ENCODE peak calls at places on chromosomes 7 and 10, in seven cellular contexts. I is IMR-90, G is tibial nerve, X is HepG2, P is upper lobe of left lung, H is adrenal gland, F is GM12878. Z is an unnamed sample. For H3K4me1, the result is how much of the 10 kb centered on the place peaks cover.

GRCh38 chr7:22240904-22241571 is 115.9 kb downstream of the RAPGEF5 start:
- DNase-seq in I (no peak), P (no peak), H (no peak), X (peak), F (no peak), G (no peak), Z (no peak)

GRCh38 chr10:21528452-21529235 is 3.2 kb upstream of the SKIDA1 start:
- DNase-seq in P (no peak), F (no peak), H (no peak), X (no peak), G (no peak), I (no peak), Z (no peak)

GRCh38 chr10:131724891-131725735 is 175.7 kb upstream of the PPP2R2D start:
- DNase-seq in H (no peak), P (no peak), X (no peak), F (no peak), G (no peak), I (no peak), Z (no peak)

GRCh38 chr7:137998250-137998649 is 3.6 kb downstream of the CREB3L2 start:
- DNase-seq in F (no peak), I (peak), P (no peak), H (no peak), G (no peak), X (no peak), Z (no peak)

GRCh38 chr10:7121154-7121797 is 289.6 kb downstream of the SFMBT2 start:
- DNase-seq in F (no peak), H (peak), P (peak), I (peak), X (peak), G (peak), Z (peak)

GRCh38 chr7:136555933-136556332 is 312.5 kb upstream of the CHRM2 start:
- DNase-seq in F (no peak), H (no peak), P (no peak), I (no peak), G (no peak), X (no peak), Z (no peak)

GRCh38 chr10:123568751-123569150 is 97.4 kb upstream of the GPR26 start:
- DNase-seq in X (no peak), G (no peak), I (no peak), F (no peak), H (no peak), P (no peak), Z (no peak)

GRCh38 chr10:130236711-130237110 is 100.5 kb downstream of the GLRX3 start:
- DNase-seq in P (peak), X (no peak), I (no peak), H (no peak), G (no peak), F (no peak), Z (no peak)

GRCh38 chr7:46786221-46786951 is 795.5 kb downstream of the TNS3 start:
- DNase-seq in I (peak), F (no peak), G (no peak), H (no peak), X (no peak), P (no peak), Z (no peak)

GRCh38 chr10:87557409-87557808 is 52.7 kb downstream of the MINPP1 start:
- DNase-seq in F (no peak), G (no peak), H (no peak), I (no peak), P (no peak), X (no peak), Z (no peak)

GRCh38 chr7:132646064-132646463 is 69.8 kb upstream of the PLXNA4 start:
- DNase-seq in P (no peak), F (no peak), X (no peak), H (no peak), I (no peak), G (no peak), Z (no peak)

GRCh38 chr7:81710751-81711150 is 59.1 kb downstream of the HGF start:
- DNase-seq in F (no peak), X (no peak), I (no peak), P (no peak), G (no peak), H (no peak), Z (no peak)

GRCh38 chr7:11726251-11727155 is 105.5 kb downstream of the THSD7A start:
- DNase-seq in P (no peak), H (no peak), X (no peak), I (peak), G (peak), F (no peak), Z (no peak)

GRCh38 chr7:106717997-106718871 is 57.3 kb upstream of the CCDC71L start:
- DNase-seq in P (peak), X (peak), I (peak), H (peak), F (peak), G (peak), Z (no peak)

GRCh38 chr10:132798876-132799275 is 12.9 kb upstream of the NKX6-2 start:
- DNase-seq in X (no peak), F (no peak), G (no peak), P (no peak), H (no peak), I (no peak), Z (no peak)

GRCh38 chr10:129921065-129921670 is 42.9 kb downstream of the EBF3 start:
- DNase-seq in I (no peak), G (no peak), F (no peak), X (no peak), P (no peak), H (no peak), Z (no peak)

GRCh38 chr10:86349474-86349873 is 17.1 kb downstream of the GRID1 start:
- DNase-seq in G (no peak), I (no peak), P (no peak), X (peak), H (no peak), F (no peak), Z (no peak)

GRCh38 chr7:35581564-35581963 is 113.4 kb downstream of the HERPUD2 start:
- DNase-seq in P (no peak), I (no peak), H (no peak), X (no peak), F (no peak), G (no peak), Z (no peak)

GRCh38 chr10:3992374-3993178 is 207.6 kb upstream of the KLF6 start:
- DNase-seq in I (no peak), X (no peak), P (no peak), G (no peak), F (no peak), H (no peak), Z (no peak)

GRCh38 chr7:82331234-82331633 is 112.3 kb downstream of the CACNA2D1 start:
- DNase-seq in H (no peak), G (no peak), P (no peak), F (no peak), I (no peak), X (no peak), Z (no peak)

GRCh38 chr7:18831943-18832342 is 285.5 kb downstream of the TWIST1 start:
- DNase-seq in G (no peak), H (no peak), P (no peak), X (no peak), F (no peak), I (no peak), Z (no peak)
- TF ChIP-seq POLR2A in G (no peak), H (no peak), P (no peak), X (no peak), F (no peak), I (no peak), Z (no peak)

DNA sequence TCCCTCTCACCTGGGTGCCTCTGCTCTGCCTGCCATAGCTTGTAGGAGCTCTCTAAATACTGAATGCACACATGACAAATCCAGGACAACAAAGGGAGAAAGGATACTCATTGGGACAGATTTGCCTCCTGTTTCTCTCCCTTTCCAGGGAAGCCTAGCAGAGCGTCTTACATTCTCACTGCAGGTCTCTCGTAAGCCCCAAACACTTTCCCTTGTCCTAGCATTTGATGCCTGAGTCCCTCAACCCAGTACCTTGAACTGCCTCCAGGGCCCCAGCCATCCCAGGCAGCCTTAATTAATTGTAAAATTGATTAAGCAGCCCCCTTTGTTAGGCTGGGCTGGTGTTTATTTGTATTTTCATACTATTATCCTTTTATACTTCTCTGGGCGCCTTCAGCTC is 243.6 kb downstream of the RPS24 start:
- DNase-seq in X (no peak), I (no peak), F (no peak), G (no peak), H (no peak), P (no peak), Z (no peak)
- H3K27ac ChIP-seq in X (no peak), I (no peak), F (no peak), G (no peak), H (no peak), P (no peak), Z (no peak)

DNA sequence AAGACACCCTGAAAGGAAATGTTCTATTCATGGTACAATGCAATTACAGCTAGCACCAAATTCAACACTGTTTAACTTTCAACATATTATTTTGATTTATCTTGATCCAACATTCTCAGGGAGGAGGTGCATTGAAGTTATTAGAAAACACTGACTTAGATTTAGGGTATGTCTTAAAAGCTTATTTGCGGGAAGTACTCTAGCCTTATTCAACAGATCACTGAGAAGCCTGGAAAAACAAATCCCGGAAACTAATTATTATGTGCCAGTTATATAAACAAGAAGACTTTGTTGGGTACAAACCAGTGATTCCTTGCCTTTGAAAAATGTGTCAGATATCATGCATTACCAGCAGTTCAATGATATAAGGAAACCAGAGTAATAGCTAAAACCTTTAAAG is 160.1 kb downstream of the CFTR start:
- DNase-seq in H (no peak), I (no peak), F (no peak), X (no peak), P (no peak), G (no peak), Z (no peak)
- H3K4me1 ChIP-seq in H (under half), I (under half), F (under half), X (under half), P (under half), G (under half), Z (under half)

GRCh38 chr7:95549818-95550529 is 46.3 kb downstream of the PDK4 start:
- DNase-seq in G (peak), F (no peak), I (peak), H (peak), P (peak), X (no peak), Z (peak)
- TF ChIP-seq POLR2A in G (peak), F (no peak), I (no peak), H (peak), P (peak), X (no peak), Z (peak)

GRCh38 chr7:116502201-116503096 is 2.9 kb downstream of the CAV2 start:
- DNase-seq in H (no peak), G (no peak), X (no peak), P (no peak), I (no peak), F (no peak), Z (no peak)

GRCh38 chr7:116503835-116504234 is 4.3 kb downstream of the CAV2 start:
- DNase-seq in H (no peak), G (no peak), F (no peak), P (no peak), I (no peak), X (no peak), Z (no peak)

GRCh38 chr7:116499168-116500070 is at the start of gene CAV2:
- DNase-seq in F (no peak), G (peak), H (peak), I (peak), X (no peak), P (peak), Z (peak)

GRCh38 chr7:116500071-116500853 is 724 bp downstream of the CAV2 start:
- DNase-seq in F (no peak), X (no peak), I (peak), G (peak), P (peak), H (no peak), Z (peak)

DNA sequence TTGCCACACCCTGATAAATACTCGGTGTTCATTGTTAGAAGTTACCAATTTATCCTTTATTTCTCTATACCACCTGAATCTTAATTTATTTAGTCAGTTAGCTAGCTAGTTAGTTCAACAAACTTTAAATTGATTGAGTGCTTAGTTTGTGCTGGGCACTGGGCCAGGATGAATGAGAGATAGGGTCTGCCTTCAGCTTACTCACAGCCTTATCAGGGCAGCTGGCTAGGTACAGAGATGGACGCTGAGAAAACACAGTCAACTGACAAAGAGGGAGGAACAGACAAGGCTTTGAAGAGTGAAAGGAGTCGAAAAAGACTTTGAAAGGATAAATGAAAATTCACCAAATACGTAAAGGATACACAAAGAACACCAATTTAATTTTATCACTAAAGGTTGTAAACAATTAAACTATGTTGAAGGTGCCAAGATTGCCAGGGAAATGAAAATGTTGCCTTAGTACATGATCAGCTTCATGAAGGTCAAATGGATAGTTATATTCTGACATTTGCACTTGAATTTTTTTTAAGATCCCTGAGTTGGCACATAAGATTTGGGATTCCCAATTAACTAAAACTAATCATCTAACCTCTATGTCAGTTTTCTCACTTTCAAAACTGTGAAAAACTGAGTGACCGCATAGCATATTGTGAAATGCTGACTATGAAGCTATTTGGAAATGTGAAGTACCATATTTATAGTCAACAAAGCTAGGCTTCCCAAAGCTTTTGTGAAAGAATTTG is 2.1 kb downstream of the CAV2 start:
- DNase-seq in X (no peak), G (no peak), P (no peak), H (no peak), F (no peak), I (peak), Z (peak)
- H3K27ac ChIP-seq in X (no peak), G (peak), P (peak), H (no peak), F (no peak), I (peak), Z (peak)

DNA sequence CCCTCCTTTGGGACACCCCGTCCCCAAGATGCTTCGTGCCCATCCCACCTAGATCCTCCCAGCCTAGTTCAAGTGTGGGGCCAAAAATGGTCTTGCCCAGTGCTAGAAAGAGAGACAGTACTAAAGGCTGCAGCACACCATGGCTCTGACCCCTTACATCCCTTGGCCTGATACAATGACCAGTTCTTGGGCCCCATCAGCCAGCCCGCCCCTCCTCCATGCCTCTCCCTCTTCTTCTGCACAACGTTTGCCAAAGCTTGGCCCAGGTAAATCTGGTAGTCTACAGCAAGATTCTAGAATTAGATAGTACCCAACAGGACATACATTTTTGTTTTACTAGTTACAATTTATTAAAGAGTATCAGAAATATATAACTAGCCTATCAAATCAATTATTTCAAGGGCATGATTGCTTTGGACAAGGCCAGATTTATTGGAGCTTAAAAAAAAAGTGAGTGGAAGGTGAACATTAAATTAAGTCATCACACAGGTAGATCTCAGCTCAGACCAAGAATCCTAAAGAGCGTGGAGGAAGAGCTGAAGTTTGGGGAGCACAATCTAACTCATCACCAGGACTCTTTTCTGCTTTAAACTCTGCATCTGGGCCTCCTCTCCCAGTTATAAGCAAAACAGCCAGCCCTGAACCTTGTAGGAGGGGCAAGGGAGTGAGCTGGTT is 69.8 kb downstream of the ZMIZ1 start:
- DNase-seq in X (no peak), I (no peak), F (no peak), G (no peak), H (no peak), P (no peak), Z (no peak)
- H3K4me1 ChIP-seq in X (under half), I (half or more), F (under half), G (under half), H (under half), P (half or more), Z (under half)

DNA sequence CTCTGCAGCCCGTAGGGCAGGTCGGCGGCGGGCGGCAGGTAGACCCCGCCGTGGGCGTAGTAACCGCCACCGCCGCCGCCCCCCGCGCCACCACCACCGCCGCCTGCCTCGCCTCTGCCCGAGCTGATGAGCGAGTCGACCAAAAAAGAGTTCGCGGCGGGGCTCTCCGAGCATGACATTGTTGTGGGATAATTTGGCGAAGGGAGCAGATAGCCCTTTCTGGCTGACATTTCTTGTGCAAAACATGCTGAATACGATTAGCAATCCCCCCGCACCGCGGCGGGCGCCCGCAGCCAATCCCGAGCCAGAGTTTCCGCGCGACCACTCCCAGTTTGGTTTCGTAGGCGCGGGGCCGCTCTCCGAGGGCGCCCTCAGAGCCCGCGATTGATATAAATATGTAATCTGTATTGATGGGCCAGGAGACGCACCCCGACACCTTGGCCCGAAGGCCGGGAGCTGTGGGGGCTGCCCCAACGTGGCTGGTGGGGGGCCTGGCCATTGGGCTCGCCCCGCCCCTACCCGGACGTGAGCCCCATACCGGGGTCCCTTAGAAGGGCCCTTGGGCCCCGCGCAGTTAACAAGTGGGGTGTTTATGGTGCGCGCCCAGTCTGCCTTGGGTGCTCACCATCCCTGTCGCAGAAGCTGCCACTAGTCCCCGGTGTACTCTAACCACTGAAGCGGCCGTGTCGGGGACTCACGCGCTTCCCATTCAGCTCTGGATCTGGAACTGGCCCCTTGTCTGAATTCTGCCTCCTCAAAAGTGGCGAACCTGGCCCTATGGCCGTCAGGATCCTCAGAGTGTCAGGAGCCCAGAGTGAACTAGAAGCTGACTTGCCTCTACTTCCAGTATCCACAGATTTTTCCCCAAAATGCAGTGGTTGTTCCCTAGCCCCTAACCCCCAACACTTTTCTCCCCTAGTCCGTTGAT is at the start of gene HOXA10:
- DNase-seq in X (no peak), P (peak), I (no peak), G (no peak), H (peak), F (no peak), Z (no peak)
- TF ChIP-seq POLR2A in X (no peak), P (no peak), I (no peak), G (peak), H (no peak), F (no peak), Z (no peak)

GRCh38 chr7:1922071-1922869 is 252.2 kb downstream of the ELFN1 start:
- DNase-seq in P (no peak), I (peak), F (no peak), H (no peak), G (no peak), X (no peak), Z (no peak)
- H3K27ac ChIP-seq in P (no peak), I (no peak), F (no peak), H (no peak), G (no peak), X (no peak), Z (no peak)

GRCh38 chr10:75367098-75367497 is 34.5 kb downstream of the ZNF503 start:
- DNase-seq in X (no peak), G (no peak), H (peak), P (no peak), I (no peak), F (no peak), Z (no peak)

GRCh38 chr10:75375828-75376227 is 25.7 kb downstream of the ZNF503 start:
- DNase-seq in P (peak), I (no peak), H (no peak), G (no peak), X (no peak), F (peak), Z (no peak)

DNA sequence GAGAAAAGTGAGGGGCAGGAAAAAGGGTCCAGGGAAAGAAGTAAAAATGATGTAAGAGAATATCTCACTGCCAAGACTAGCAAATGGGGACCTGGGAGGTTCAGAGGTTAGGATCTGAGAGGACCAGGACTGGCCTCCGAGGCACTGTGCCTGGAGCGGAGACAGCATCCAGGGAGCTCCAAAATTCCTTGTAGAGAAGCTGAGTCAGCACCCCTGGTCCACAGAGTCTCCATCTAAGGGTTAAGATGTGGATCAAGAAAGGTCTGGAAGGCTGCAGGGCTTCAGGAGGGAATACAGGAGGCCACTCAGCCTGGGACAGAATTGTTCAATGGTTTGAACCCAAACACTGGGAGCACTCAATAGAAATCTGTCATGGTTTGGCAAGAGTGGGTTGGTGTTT is 30.6 kb downstream of the ZNF503 start:
- DNase-seq in H (no peak), P (no peak), G (no peak), F (no peak), X (no peak), I (no peak), Z (no peak)
- H3K4me1 ChIP-seq in H (under half), P (under half), G (under half), F (under half), X (under half), I (under half), Z (under half)

GRCh38 chr7:16801579-16801978 is 3.2 kb downstream of the AGR2 start:
- DNase-seq in X (no peak), I (no peak), F (no peak), P (no peak), G (no peak), H (no peak), Z (no peak)

GRCh38 chr7:16803881-16804673 is 722 bp downstream of the AGR2 start:
- DNase-seq in P (no peak), G (no peak), F (no peak), H (no peak), I (peak), X (peak), Z (no peak)

GRCh38 chr7:16801111-16801542 is 3.7 kb downstream of the AGR2 start:
- DNase-seq in X (peak), H (no peak), I (peak), G (no peak), F (no peak), P (no peak), Z (no peak)

GRCh38 chr7:16810112-16810511 is 5.3 kb upstream of the AGR2 start:
- DNase-seq in X (no peak), F (no peak), I (no peak), H (no peak), G (no peak), P (no peak), Z (no peak)

GRCh38 chr7:16804674-16805439 is at the start of gene AGR2:
- DNase-seq in G (no peak), P (peak), F (no peak), H (no peak), X (no peak), I (peak), Z (no peak)
- TF ChIP-seq POLR2A in G (no peak), P (no peak), F (no peak), H (no peak), X (no peak), I (no peak), Z (no peak)